ENCODE peak calls at places on chromosome 17, in seven cellular contexts. One of them, this sample, is unnamed. For H3K9me3, the result is how much of the 10 kb centered on the place peaks cover.

GRCh38 chr17:3944485-3945388 is 19.5 kb downstream of the ATP2A3 start:
- DNase-seq in iPS DF 6.9: no peak
- DNase-seq in Peyer's patch: no peak
- DNase-seq in neuronal stem cell: peak
- DNase-seq in suprapubic skin: peak
- DNase-seq in left ventricle myocardium inferior: peak
- DNase-seq in astrocyte: no peak
- DNase-seq in this sample: peak

GRCh38 chr17:728911-729310 is 3.5 kb upstream of the TLCD3A start:
- DNase-seq in suprapubic skin: no peak
- DNase-seq in astrocyte: no peak
- DNase-seq in neuronal stem cell: no peak
- DNase-seq in left ventricle myocardium inferior: no peak
- DNase-seq in Peyer's patch: no peak
- DNase-seq in iPS DF 6.9: no peak
- DNase-seq in this sample: no peak

GRCh38 chr17:81834831-81835267 is at the start of gene PPP1R27:
- DNase-seq in left ventricle myocardium inferior: no peak
- DNase-seq in neuronal stem cell: no peak
- DNase-seq in Peyer's patch: no peak
- DNase-seq in astrocyte: no peak
- DNase-seq in suprapubic skin: no peak
- DNase-seq in iPS DF 6.9: no peak
- DNase-seq in this sample: no peak

GRCh38 chr17:72071330-72071729 is 49.5 kb upstream of the SOX9 start:
- DNase-seq in astrocyte: no peak
- DNase-seq in suprapubic skin: no peak
- DNase-seq in iPS DF 6.9: no peak
- DNase-seq in Peyer's patch: no peak
- DNase-seq in left ventricle myocardium inferior: no peak
- DNase-seq in neuronal stem cell: no peak
- DNase-seq in this sample: no peak

GRCh38 chr17:82101767-82102679 is 4.0 kb upstream of the FASN start:
- DNase-seq in left ventricle myocardium inferior: no peak
- DNase-seq in neuronal stem cell: no peak
- DNase-seq in iPS DF 6.9: no peak
- DNase-seq in Peyer's patch: no peak
- DNase-seq in suprapubic skin: no peak
- DNase-seq in astrocyte: no peak
- DNase-seq in this sample: no peak

GRCh38 chr17:20203761-20204263 is 194.7 kb downstream of the SPECC1 start:
- DNase-seq in neuronal stem cell: no peak
- DNase-seq in Peyer's patch: no peak
- DNase-seq in left ventricle myocardium inferior: no peak
- DNase-seq in astrocyte: peak
- DNase-seq in suprapubic skin: no peak
- DNase-seq in iPS DF 6.9: no peak
- DNase-seq in this sample: no peak

GRCh38 chr17:82920150-82920549 is 80.3 kb upstream of the ZNF750 start:
- DNase-seq in astrocyte: no peak
- DNase-seq in neuronal stem cell: no peak
- DNase-seq in suprapubic skin: no peak
- DNase-seq in Peyer's patch: no peak
- DNase-seq in left ventricle myocardium inferior: no peak
- DNase-seq in iPS DF 6.9: no peak
- DNase-seq in this sample: no peak

GRCh38 chr17:33318241-33318640 is 25.1 kb upstream of the ASIC2 start:
- DNase-seq in iPS DF 6.9: no peak
- DNase-seq in astrocyte: no peak
- DNase-seq in Peyer's patch: no peak
- DNase-seq in left ventricle myocardium inferior: no peak
- DNase-seq in neuronal stem cell: no peak
- DNase-seq in suprapubic skin: no peak
- DNase-seq in this sample: no peak

GRCh38 chr17:40399185-40399584 is 18.5 kb downstream of the TOP2A start:
- DNase-seq in iPS DF 6.9: no peak
- DNase-seq in suprapubic skin: no peak
- DNase-seq in left ventricle myocardium inferior: no peak
- DNase-seq in Peyer's patch: no peak
- DNase-seq in astrocyte: peak
- DNase-seq in neuronal stem cell: no peak
- DNase-seq in this sample: peak

GRCh38 chr17:61380217-61380835 is 19.3 kb upstream of the TBX2 start:
- DNase-seq in astrocyte: no peak
- DNase-seq in suprapubic skin: no peak
- DNase-seq in left ventricle myocardium inferior: no peak
- DNase-seq in Peyer's patch: no peak
- DNase-seq in iPS DF 6.9: no peak
- DNase-seq in neuronal stem cell: no peak
- DNase-seq in this sample: no peak

GRCh38 chr17:13016881-13017622 is 775 bp downstream of the ELAC2 start:
- DNase-seq in Peyer's patch: peak
- DNase-seq in neuronal stem cell: no peak
- DNase-seq in iPS DF 6.9: no peak
- DNase-seq in suprapubic skin: no peak
- DNase-seq in left ventricle myocardium inferior: no peak
- DNase-seq in astrocyte: no peak
- DNase-seq in this sample: no peak

GRCh38 chr17:27494192-27495091 is 38.2 kb downstream of the KSR1 start:
- DNase-seq in iPS DF 6.9: no peak
- DNase-seq in left ventricle myocardium inferior: peak
- DNase-seq in Peyer's patch: peak
- DNase-seq in suprapubic skin: peak
- DNase-seq in astrocyte: peak
- DNase-seq in neuronal stem cell: no peak
- DNase-seq in this sample: peak

GRCh38 chr17:29593546-29594440 is 861 bp downstream of the ANKRD13B start:
- DNase-seq in left ventricle myocardium inferior: no peak
- DNase-seq in neuronal stem cell: no peak
- DNase-seq in astrocyte: no peak
- DNase-seq in suprapubic skin: no peak
- DNase-seq in Peyer's patch: peak
- DNase-seq in iPS DF 6.9: no peak
- DNase-seq in this sample: no peak

GRCh38 chr17:15103785-15104184 is 161.3 kb downstream of the PMP22 start:
- DNase-seq in astrocyte: no peak
- DNase-seq in neuronal stem cell: no peak
- DNase-seq in left ventricle myocardium inferior: no peak
- DNase-seq in suprapubic skin: no peak
- DNase-seq in iPS DF 6.9: no peak
- DNase-seq in Peyer's patch: no peak
- DNase-seq in this sample: no peak

DNA sequence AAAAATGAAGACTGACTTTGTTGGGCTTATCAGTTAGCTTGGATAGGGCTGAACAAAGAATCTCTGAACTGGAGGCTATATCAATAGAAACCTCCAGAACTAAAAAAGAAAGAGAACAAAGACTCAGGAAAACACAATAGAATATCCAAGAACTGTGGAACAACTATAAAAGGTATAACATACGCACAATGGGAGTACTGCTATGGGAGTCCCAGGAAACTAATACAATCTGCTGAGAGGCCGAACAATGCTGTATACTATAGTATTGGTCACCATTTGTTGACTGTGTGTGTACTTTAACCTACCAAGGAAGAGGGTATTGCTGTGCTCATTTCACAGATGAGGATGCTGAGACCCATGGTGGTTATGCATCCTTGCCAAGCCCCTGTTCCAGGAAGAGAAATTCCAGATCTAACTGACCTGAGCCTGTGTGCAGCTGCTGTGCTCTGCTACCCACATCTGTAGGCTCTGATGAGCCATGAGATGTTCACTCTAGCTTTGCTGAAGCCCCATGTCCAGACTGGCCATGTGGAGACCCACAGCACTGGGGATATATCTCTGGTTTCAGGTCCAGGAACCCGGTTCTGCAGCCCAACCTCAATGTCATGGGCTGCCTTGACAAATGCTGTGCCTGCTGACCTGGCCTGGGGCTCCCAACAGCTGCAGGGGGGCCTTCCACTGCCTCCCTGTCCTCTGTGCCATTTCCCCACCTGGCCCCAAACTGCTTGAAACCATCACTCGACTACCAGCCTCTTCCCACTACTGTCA is 254.3 kb upstream of the TNRC6C start:
- DNase-seq in left ventricle myocardium inferior: no peak
- DNase-seq in iPS DF 6.9: no peak
- DNase-seq in Peyer's patch: no peak
- DNase-seq in astrocyte: no peak
- DNase-seq in neuronal stem cell: no peak
- DNase-seq in suprapubic skin: no peak
- DNase-seq in this sample: no peak
- H3K9me3 ChIP-seq in left ventricle myocardium inferior: under half
- H3K9me3 ChIP-seq in iPS DF 6.9: under half
- H3K9me3 ChIP-seq in Peyer's patch: under half
- H3K9me3 ChIP-seq in astrocyte: under half
- H3K9me3 ChIP-seq in neuronal stem cell: under half
- H3K9me3 ChIP-seq in suprapubic skin: under half
- H3K9me3 ChIP-seq in this sample: under half

GRCh38 chr17:58174871-58175270 is 8.1 kb downstream of the OR4D2 start:
- DNase-seq in astrocyte: no peak
- DNase-seq in iPS DF 6.9: no peak
- DNase-seq in left ventricle myocardium inferior: no peak
- DNase-seq in neuronal stem cell: no peak
- DNase-seq in Peyer's patch: no peak
- DNase-seq in suprapubic skin: no peak
- DNase-seq in this sample: no peak
- H3K9me3 ChIP-seq in astrocyte: under half
- H3K9me3 ChIP-seq in iPS DF 6.9: under half
- H3K9me3 ChIP-seq in left ventricle myocardium inferior: under half
- H3K9me3 ChIP-seq in neuronal stem cell: under half
- H3K9me3 ChIP-seq in Peyer's patch: under half
- H3K9me3 ChIP-seq in suprapubic skin: under half
- H3K9me3 ChIP-seq in this sample: under half

GRCh38 chr17:9228408-9229159 is 207.3 kb downstream of the NTN1 start:
- DNase-seq in iPS DF 6.9: no peak
- DNase-seq in neuronal stem cell: no peak
- DNase-seq in Peyer's patch: no peak
- DNase-seq in astrocyte: peak
- DNase-seq in suprapubic skin: peak
- DNase-seq in left ventricle myocardium inferior: no peak
- DNase-seq in this sample: no peak
- H3K9me3 ChIP-seq in iPS DF 6.9: under half
- H3K9me3 ChIP-seq in neuronal stem cell: under half
- H3K9me3 ChIP-seq in Peyer's patch: under half
- H3K9me3 ChIP-seq in astrocyte: under half
- H3K9me3 ChIP-seq in suprapubic skin: under half
- H3K9me3 ChIP-seq in left ventricle myocardium inferior: under half
- H3K9me3 ChIP-seq in this sample: under half

GRCh38 chr17:5092139-5093010 is 14.1 kb downstream of the ZFP3 start:
- DNase-seq in Peyer's patch: no peak
- DNase-seq in left ventricle myocardium inferior: no peak
- DNase-seq in astrocyte: no peak
- DNase-seq in neuronal stem cell: no peak
- DNase-seq in iPS DF 6.9: no peak
- DNase-seq in suprapubic skin: no peak
- DNase-seq in this sample: no peak
- H3K9me3 ChIP-seq in Peyer's patch: under half
- H3K9me3 ChIP-seq in left ventricle myocardium inferior: half or more
- H3K9me3 ChIP-seq in astrocyte: half or more
- H3K9me3 ChIP-seq in neuronal stem cell: half or more
- H3K9me3 ChIP-seq in iPS DF 6.9: under half
- H3K9me3 ChIP-seq in suprapubic skin: half or more
- H3K9me3 ChIP-seq in this sample: under half

DNA sequence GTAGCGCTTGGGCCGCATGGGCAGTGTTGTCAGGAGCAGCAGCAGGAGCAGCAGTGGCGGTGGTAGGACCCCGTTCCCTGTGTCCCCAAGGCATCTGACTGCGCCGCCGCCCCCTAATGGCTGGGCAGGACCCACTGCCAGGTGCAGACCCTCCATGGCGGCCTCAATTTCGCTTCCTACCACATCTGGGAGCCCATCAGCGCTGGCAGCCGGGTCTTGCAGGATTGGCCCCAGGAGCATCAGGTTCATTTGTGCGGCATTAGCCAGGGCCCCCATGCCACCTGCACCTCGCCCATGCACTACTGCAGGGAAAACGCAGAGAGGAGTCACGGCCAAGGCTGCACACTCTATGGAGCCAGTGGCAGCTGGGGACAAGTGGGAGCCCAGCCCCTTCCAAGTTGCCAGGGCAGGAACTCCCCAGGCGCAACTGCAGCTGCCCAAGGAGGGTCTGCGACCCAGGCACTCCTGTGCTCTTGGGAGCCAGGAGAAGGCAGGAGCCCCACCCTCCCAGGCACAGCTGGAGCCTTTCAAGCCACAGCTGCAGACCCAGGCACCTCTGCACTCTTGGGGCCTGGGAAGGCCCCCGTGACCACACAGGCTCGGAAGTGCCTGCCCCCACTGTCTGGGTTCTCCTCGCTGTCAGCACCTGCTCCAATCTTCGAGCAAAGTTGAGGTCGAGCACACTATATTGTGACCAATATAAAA is 594.2 kb downstream of the KCNJ18 start:
- DNase-seq in Peyer's patch: no peak
- DNase-seq in left ventricle myocardium inferior: no peak
- DNase-seq in suprapubic skin: no peak
- DNase-seq in iPS DF 6.9: no peak
- DNase-seq in astrocyte: no peak
- DNase-seq in neuronal stem cell: no peak
- DNase-seq in this sample: no peak
- H3K9me3 ChIP-seq in Peyer's patch: under half
- H3K9me3 ChIP-seq in left ventricle myocardium inferior: under half
- H3K9me3 ChIP-seq in suprapubic skin: under half
- H3K9me3 ChIP-seq in iPS DF 6.9: under half
- H3K9me3 ChIP-seq in astrocyte: under half
- H3K9me3 ChIP-seq in neuronal stem cell: under half
- H3K9me3 ChIP-seq in this sample: under half

GRCh38 chr17:31650756-31651520 is 208.1 kb downstream of the COPRS start:
- DNase-seq in neuronal stem cell: no peak
- DNase-seq in iPS DF 6.9: no peak
- DNase-seq in Peyer's patch: no peak
- DNase-seq in left ventricle myocardium inferior: no peak
- DNase-seq in astrocyte: no peak
- DNase-seq in suprapubic skin: no peak
- DNase-seq in this sample: no peak

GRCh38 chr17:31649302-31649701 is 209.7 kb downstream of the COPRS start:
- DNase-seq in Peyer's patch: no peak
- DNase-seq in iPS DF 6.9: no peak
- DNase-seq in neuronal stem cell: no peak
- DNase-seq in astrocyte: no peak
- DNase-seq in suprapubic skin: no peak
- DNase-seq in left ventricle myocardium inferior: no peak
- DNase-seq in this sample: no peak

GRCh38 chr17:31646642-31647041 is 212.4 kb downstream of the COPRS start:
- DNase-seq in astrocyte: no peak
- DNase-seq in iPS DF 6.9: no peak
- DNase-seq in Peyer's patch: no peak
- DNase-seq in suprapubic skin: no peak
- DNase-seq in neuronal stem cell: no peak
- DNase-seq in left ventricle myocardium inferior: no peak
- DNase-seq in this sample: no peak

DNA sequence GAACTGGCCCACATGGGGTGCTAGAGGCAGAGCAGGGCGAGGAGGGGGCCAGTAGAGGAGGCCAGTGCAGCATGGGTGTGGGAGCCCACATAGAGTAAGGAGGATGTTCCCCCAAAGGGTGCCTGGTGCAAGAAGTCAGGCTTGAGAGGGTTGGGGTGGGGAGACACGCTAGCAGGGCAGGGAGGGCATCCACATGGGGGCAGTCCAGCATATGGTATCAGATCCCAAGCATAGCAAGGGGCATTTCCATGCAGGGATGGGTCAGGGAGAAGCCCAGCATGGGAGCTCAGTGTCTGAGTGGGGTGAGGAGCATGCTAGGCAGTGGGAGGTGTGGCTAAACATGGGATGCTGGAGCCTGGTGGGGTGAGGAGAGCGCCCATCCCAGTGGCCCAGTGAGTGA is 213.7 kb downstream of the COPRS start:
- DNase-seq in astrocyte: no peak
- DNase-seq in iPS DF 6.9: no peak
- DNase-seq in suprapubic skin: no peak
- DNase-seq in Peyer's patch: no peak
- DNase-seq in left ventricle myocardium inferior: no peak
- DNase-seq in neuronal stem cell: no peak
- DNase-seq in this sample: no peak
- H3K9me3 ChIP-seq in astrocyte: under half
- H3K9me3 ChIP-seq in iPS DF 6.9: under half
- H3K9me3 ChIP-seq in suprapubic skin: under half
- H3K9me3 ChIP-seq in Peyer's patch: under half
- H3K9me3 ChIP-seq in left ventricle myocardium inferior: under half
- H3K9me3 ChIP-seq in neuronal stem cell: under half
- H3K9me3 ChIP-seq in this sample: under half